ENCODE peak calls at places on chromosomes 5 and 9, in six cellular contexts. T, Q, J, U, E and X are unnamed samples.

GRCh38 chr9:95242613-95243012 is 74.9 kb downstream of the FANCC start:
- DNase-seq in U (no peak), E (no peak), T (no peak), J (no peak), Q (no peak), X (no peak)

GRCh38 chr5:94361832-94362754 is 256.3 kb downstream of the KIAA0825 start:
- DNase-seq in T (no peak), U (peak; percentile 31), J (no peak), Q (no peak), E (no peak), X (no peak)

GRCh38 chr9:101791938-101792337 is 53.5 kb upstream of the GRIN3A start:
- DNase-seq in T (no peak), U (peak; percentile 39), Q (peak; percentile 70), E (no peak), J (peak; percentile 15), X (peak; percentile 0)

GRCh38 chr5:171835066-171835465 is 49.4 kb downstream of the SMIM23 start:
- DNase-seq in J (no peak), Q (peak; percentile 10), E (no peak), U (peak; percentile 29), T (no peak), X (no peak)

GRCh38 chr5:28301676-28302075 is 1263.3 kb upstream of the CDH9 start:
- DNase-seq in J (no peak), E (no peak), Q (no peak), U (peak; percentile 78), T (no peak), X (peak; percentile 17)

GRCh38 chr5:138082033-138082432 is 1.8 kb upstream of the WNT8A start:
- DNase-seq in E (no peak), U (no peak), Q (no peak), T (no peak), J (no peak), X (no peak)

GRCh38 chr5:147310059-147310704 is 75.4 kb downstream of the STK32A start:
- DNase-seq in U (peak; percentile 91), E (peak; percentile 87), T (no peak), J (peak; percentile 47), Q (no peak), X (peak; percentile 41)

GRCh38 chr5:152819891-152820290 is 414.8 kb upstream of the NMUR2 start:
- DNase-seq in J (no peak), T (no peak), U (no peak), Q (no peak), E (no peak), X (no peak)

GRCh38 chr5:77981820-77982219 is 205.7 kb upstream of the TBCA start:
- DNase-seq in U (no peak), J (no peak), Q (no peak), E (no peak), T (no peak), X (no peak)

GRCh38 chr5:133952729-133953567 is 15.5 kb downstream of the C5orf15 start:
- DNase-seq in E (no peak), J (no peak), U (no peak), Q (no peak), T (peak; percentile 90), X (peak; percentile 98)

GRCh38 chr5:55591671-55592070 is 56.9 kb upstream of the PLPP1 start:
- DNase-seq in E (no peak), Q (no peak), U (no peak), J (no peak), T (no peak), X (peak; percentile 54)

GRCh38 chr5:170159101-170159698 is 53.5 kb downstream of the FOXI1 start:
- DNase-seq in U (peak; percentile 32), Q (no peak), E (no peak), T (no peak), J (peak; percentile 29), X (peak; percentile 16)

GRCh38 chr9:76887003-76887821 is 18.7 kb downstream of the PRUNE2 start:
- DNase-seq in U (no peak), T (no peak), E (no peak), J (no peak), Q (no peak), X (no peak)

GRCh38 chr9:115944166-115944948 is 209.2 kb upstream of the PAPPA start:
- DNase-seq in T (peak; percentile 92), E (peak; percentile 94), J (peak; percentile 88), Q (peak; percentile 4), U (no peak), X (peak; percentile 100)

GRCh38 chr9:18240213-18240612 is 233.7 kb upstream of the ADAMTSL1 start:
- DNase-seq in U (no peak), T (no peak), Q (no peak), J (no peak), E (no peak), X (no peak)

GRCh38 chr5:142306077-142306502 is 18.7 kb downstream of the SPRY4 start:
- DNase-seq in T (no peak), Q (no peak), U (no peak), E (no peak), J (no peak), X (no peak)

GRCh38 chr9:77827104-77827784 is 179.1 kb upstream of the GNA14 start:
- DNase-seq in E (no peak), Q (no peak), T (no peak), U (no peak), J (no peak), X (no peak)

GRCh38 chr5:115455241-115455640 is 89.3 kb downstream of the FEM1C start:
- DNase-seq in T (peak; percentile 79), E (no peak), J (no peak), Q (no peak), U (peak; percentile 72), X (peak; percentile 79)

GRCh38 chr5:154712518-154713437 is 42.4 kb upstream of the LARP1 start:
- DNase-seq in T (no peak), E (no peak), Q (no peak), J (no peak), U (peak; percentile 13), X (no peak)

GRCh38 chr9:132879443-132880310 is 979 bp downstream of the SPACA9 start:
- DNase-seq in U (no peak), Q (no peak), J (no peak), E (no peak), T (no peak), X (peak; percentile 4)

GRCh38 chr9:73701415-73702057 is 549.9 kb downstream of the ANXA1 start:
- DNase-seq in J (no peak), U (no peak), Q (no peak), E (no peak), T (no peak), X (no peak)

GRCh38 chr9:3385871-3386270 is 139.9 kb downstream of the RFX3 start:
- DNase-seq in Q (no peak), J (no peak), U (no peak), T (no peak), E (no peak), X (no peak)

GRCh38 chr9:22165144-22165543 is 156.0 kb upstream of the CDKN2B start:
- DNase-seq in J (no peak), Q (no peak), U (peak; percentile 52), T (no peak), E (no peak), X (peak; percentile 42)

GRCh38 chr9:33024126-33024965 is 727 bp upstream of the DNAJA1 start:
- DNase-seq in T (no peak), U (peak; percentile 10), J (no peak), Q (peak; percentile 23), E (no peak), X (peak; percentile 45)

GRCh38 chr5:42944989-42945388 is 95.1 kb downstream of the ANXA2R start:
- DNase-seq in Q (no peak), E (no peak), J (peak; percentile 49), U (peak; percentile 91), T (no peak), X (peak; percentile 93)

GRCh38 chr9:104740596-104740995 is 6.9 kb upstream of the NIPSNAP3A start:
- DNase-seq in Q (no peak), U (peak; percentile 81), J (no peak), T (no peak), E (no peak), X (peak; percentile 70)

GRCh38 chr9:14271078-14271673 is 42.8 kb downstream of the NFIB start:
- DNase-seq in E (peak; percentile 92), Q (peak; percentile 43), J (no peak), U (peak; percentile 51), T (no peak), X (peak; percentile 92)

GRCh38 chr9:7316967-7317366 is 482.6 kb downstream of the DMAC1 start:
- DNase-seq in E (no peak), J (no peak), T (no peak), Q (no peak), U (no peak), X (no peak)

GRCh38 chr9:27053369-27054057 is 48.0 kb upstream of the LRRC19 start:
- DNase-seq in J (no peak), E (no peak), Q (no peak), U (no peak), T (no peak), X (no peak)

GRCh38 chr9:69036319-69036718 is 767 bp downstream of the FXN start:
- DNase-seq in E (no peak), U (peak; percentile 3), T (no peak), Q (peak; percentile 18), J (peak; percentile 31), X (no peak)

GRCh38 chr9:70814597-70814996 is 306.8 kb downstream of the TRPM3 start:
- DNase-seq in T (no peak), Q (no peak), U (no peak), J (no peak), E (no peak), X (no peak)

GRCh38 chr5:149802008-149802407 is 71.9 kb downstream of the PPARGC1B start:
- DNase-seq in T (no peak), Q (no peak), U (no peak), J (no peak), E (no peak), X (no peak)

GRCh38 chr5:149803153-149803552 is 73.0 kb downstream of the PPARGC1B start:
- DNase-seq in E (no peak), T (no peak), U (no peak), Q (no peak), J (no peak), X (no peak)

GRCh38 chr5:149803641-149804468 is 73.7 kb downstream of the PPARGC1B start:
- DNase-seq in Q (no peak), J (no peak), T (no peak), E (no peak), U (no peak), X (peak; percentile 7)

GRCh38 chr5:149807614-149808013 is 77.5 kb downstream of the PPARGC1B start:
- DNase-seq in U (no peak), T (no peak), J (no peak), Q (no peak), E (no peak), X (no peak)

GRCh38 chr5:149804478-149805450 is 74.7 kb downstream of the PPARGC1B start:
- DNase-seq in E (no peak), J (no peak), Q (no peak), U (no peak), T (no peak), X (no peak)
- H3K4me3 ChIP-seq in E (no peak overlapping the region), J (no peak overlapping the region), Q (no peak overlapping the region), U (no peak overlapping the region), T (no peak overlapping the region), X (no peak overlapping the region)

GRCh38 chr5:523658-524441 is 399 bp downstream of the SLC9A3 start:
- DNase-seq in Q (peak; percentile 69), J (no peak), T (no peak), U (no peak), E (no peak), X (no peak)
- H3K4me3 ChIP-seq in Q (peak overlapping the region; percentile 55), J (peak overlapping the region; percentile 44), T (peak overlapping the region; percentile 40), U (no peak overlapping the region), E (no peak overlapping the region), X (no peak overlapping the region)

GRCh38 chr9:72315089-72315509 is 49.9 kb downstream of the ZFAND5 start:
- DNase-seq in J (peak; percentile 24), T (peak; percentile 68), E (peak; percentile 90), Q (peak; percentile 9), U (peak; percentile 42), X (peak; percentile 82)
- H3K4me3 ChIP-seq in J (peak overlapping the region; percentile 22), T (peak overlapping the region; percentile 25), E (no peak overlapping the region), Q (no peak overlapping the region), U (peak overlapping the region; percentile 47), X (no peak overlapping the region)

GRCh38 chr9:136668983-136669790 is 6.5 kb downstream of the EGFL7 start:
- DNase-seq in Q (no peak), E (no peak), T (no peak), J (peak; percentile 67), U (peak; percentile 22), X (no peak)
- H3K4me3 ChIP-seq in Q (no peak overlapping the region), E (no peak overlapping the region), T (peak overlapping the region; percentile 66), J (no peak overlapping the region), U (no peak overlapping the region), X (no peak overlapping the region)